ENCODE peak calls at places on chromosomes 5 and 9, in five cellular contexts. One of them, this sample, is unnamed.

GRCh38 chr5:38576971-38577684 is 20.7 kb upstream of the LIFR start:
- DNase-seq in sciatic nerve: no peak
- DNase-seq in frontal cortex: no peak
- DNase-seq in foreskin fibroblast: peak; percentile 52
- DNase-seq in stimulated activated CD8-positive, alpha-beta memory T cell treated with anti-CD3 and anti-CD28 coated beads, Interleukin-2, amount 100 ng/mL, for 1 hour: no peak
- DNase-seq in this sample: no peak

GRCh38 chr9:36625006-36625600 is 52.4 kb downstream of the MELK start:
- DNase-seq in sciatic nerve: no peak
- DNase-seq in frontal cortex: peak; percentile 38
- DNase-seq in foreskin fibroblast: peak; percentile 89
- DNase-seq in stimulated activated CD8-positive, alpha-beta memory T cell treated with anti-CD3 and anti-CD28 coated beads, Interleukin-2, amount 100 ng/mL, for 1 hour: no peak
- DNase-seq in this sample: peak; percentile 62

GRCh38 chr5:154189819-154190651 is 498 bp upstream of the GALNT10 start:
- DNase-seq in sciatic nerve: peak; percentile 90
- DNase-seq in frontal cortex: peak; percentile 96
- DNase-seq in foreskin fibroblast: peak; percentile 93
- DNase-seq in stimulated activated CD8-positive, alpha-beta memory T cell treated with anti-CD3 and anti-CD28 coated beads, Interleukin-2, amount 100 ng/mL, for 1 hour: peak; percentile 65
- DNase-seq in this sample: peak; percentile 73

GRCh38 chr9:136648746-136649145 is 14.0 kb upstream of the EGFL7 start:
- DNase-seq in sciatic nerve: no peak
- DNase-seq in frontal cortex: no peak
- DNase-seq in foreskin fibroblast: no peak
- DNase-seq in stimulated activated CD8-positive, alpha-beta memory T cell treated with anti-CD3 and anti-CD28 coated beads, Interleukin-2, amount 100 ng/mL, for 1 hour: no peak
- DNase-seq in this sample: no peak

GRCh38 chr5:132103380-132103951 is 29.9 kb downstream of the CSF2 start:
- DNase-seq in sciatic nerve: peak; percentile 79
- DNase-seq in frontal cortex: peak; percentile 47
- DNase-seq in foreskin fibroblast: peak; percentile 97
- DNase-seq in stimulated activated CD8-positive, alpha-beta memory T cell treated with anti-CD3 and anti-CD28 coated beads, Interleukin-2, amount 100 ng/mL, for 1 hour: peak; percentile 53
- DNase-seq in this sample: peak; percentile 91

GRCh38 chr9:137318565-137318964 is 16.5 kb upstream of the NRARP start:
- DNase-seq in sciatic nerve: no peak
- DNase-seq in frontal cortex: no peak
- DNase-seq in foreskin fibroblast: no peak
- DNase-seq in stimulated activated CD8-positive, alpha-beta memory T cell treated with anti-CD3 and anti-CD28 coated beads, Interleukin-2, amount 100 ng/mL, for 1 hour: no peak
- DNase-seq in this sample: no peak

GRCh38 chr9:137479315-137479861 is 20.3 kb upstream of the NSMF start:
- DNase-seq in sciatic nerve: no peak
- DNase-seq in frontal cortex: no peak
- DNase-seq in foreskin fibroblast: peak; percentile 35
- DNase-seq in stimulated activated CD8-positive, alpha-beta memory T cell treated with anti-CD3 and anti-CD28 coated beads, Interleukin-2, amount 100 ng/mL, for 1 hour: no peak
- DNase-seq in this sample: peak; percentile 6

GRCh38 chr5:120388016-120388781 is 75.9 kb upstream of the PRR16 start:
- DNase-seq in sciatic nerve: no peak
- DNase-seq in frontal cortex: no peak
- DNase-seq in foreskin fibroblast: peak; percentile 91
- DNase-seq in stimulated activated CD8-positive, alpha-beta memory T cell treated with anti-CD3 and anti-CD28 coated beads, Interleukin-2, amount 100 ng/mL, for 1 hour: no peak
- DNase-seq in this sample: peak; percentile 94

GRCh38 chr5:172356527-172356926 is 73.0 kb upstream of the UBTD2 start:
- DNase-seq in sciatic nerve: no peak
- DNase-seq in frontal cortex: no peak
- DNase-seq in foreskin fibroblast: no peak
- DNase-seq in stimulated activated CD8-positive, alpha-beta memory T cell treated with anti-CD3 and anti-CD28 coated beads, Interleukin-2, amount 100 ng/mL, for 1 hour: no peak
- DNase-seq in this sample: no peak

GRCh38 chr5:1104327-1105006 is 7.4 kb downstream of the SLC12A7 start:
- DNase-seq in sciatic nerve: no peak
- DNase-seq in frontal cortex: no peak
- DNase-seq in foreskin fibroblast: no peak
- DNase-seq in stimulated activated CD8-positive, alpha-beta memory T cell treated with anti-CD3 and anti-CD28 coated beads, Interleukin-2, amount 100 ng/mL, for 1 hour: no peak
- DNase-seq in this sample: no peak

GRCh38 chr9:109542922-109543321 is 44.8 kb upstream of the PTPN3 start:
- DNase-seq in sciatic nerve: no peak
- DNase-seq in frontal cortex: no peak
- DNase-seq in foreskin fibroblast: no peak
- DNase-seq in stimulated activated CD8-positive, alpha-beta memory T cell treated with anti-CD3 and anti-CD28 coated beads, Interleukin-2, amount 100 ng/mL, for 1 hour: no peak
- DNase-seq in this sample: no peak

GRCh38 chr9:71675129-71675856 is 93.0 kb downstream of the CEMIP2 start:
- DNase-seq in sciatic nerve: no peak
- DNase-seq in frontal cortex: no peak
- DNase-seq in foreskin fibroblast: no peak
- DNase-seq in stimulated activated CD8-positive, alpha-beta memory T cell treated with anti-CD3 and anti-CD28 coated beads, Interleukin-2, amount 100 ng/mL, for 1 hour: no peak
- DNase-seq in this sample: no peak

GRCh38 chr9:90868555-90868954 is 66.9 kb downstream of the SYK start:
- DNase-seq in sciatic nerve: no peak
- DNase-seq in frontal cortex: no peak
- DNase-seq in foreskin fibroblast: no peak
- DNase-seq in stimulated activated CD8-positive, alpha-beta memory T cell treated with anti-CD3 and anti-CD28 coated beads, Interleukin-2, amount 100 ng/mL, for 1 hour: no peak
- DNase-seq in this sample: no peak

GRCh38 chr9:126063326-126063725 is 263.3 kb upstream of the MVB12B start:
- DNase-seq in sciatic nerve: no peak
- DNase-seq in frontal cortex: no peak
- DNase-seq in foreskin fibroblast: no peak
- DNase-seq in stimulated activated CD8-positive, alpha-beta memory T cell treated with anti-CD3 and anti-CD28 coated beads, Interleukin-2, amount 100 ng/mL, for 1 hour: no peak
- DNase-seq in this sample: no peak

GRCh38 chr9:96604005-96604320 is 15.7 kb downstream of the CDC14B start:
- DNase-seq in sciatic nerve: no peak
- DNase-seq in frontal cortex: no peak
- DNase-seq in foreskin fibroblast: peak; percentile 32
- DNase-seq in stimulated activated CD8-positive, alpha-beta memory T cell treated with anti-CD3 and anti-CD28 coated beads, Interleukin-2, amount 100 ng/mL, for 1 hour: no peak
- DNase-seq in this sample: no peak

GRCh38 chr5:143576721-143577484 is 173.4 kb upstream of the NR3C1 start:
- DNase-seq in sciatic nerve: no peak
- DNase-seq in frontal cortex: no peak
- DNase-seq in foreskin fibroblast: peak; percentile 65
- DNase-seq in stimulated activated CD8-positive, alpha-beta memory T cell treated with anti-CD3 and anti-CD28 coated beads, Interleukin-2, amount 100 ng/mL, for 1 hour: no peak
- DNase-seq in this sample: peak; percentile 57

GRCh38 chr5:72355706-72356299 is 35.6 kb downstream of the PTCD2 start:
- DNase-seq in sciatic nerve: no peak
- DNase-seq in frontal cortex: peak; percentile 37
- DNase-seq in foreskin fibroblast: peak; percentile 63
- DNase-seq in stimulated activated CD8-positive, alpha-beta memory T cell treated with anti-CD3 and anti-CD28 coated beads, Interleukin-2, amount 100 ng/mL, for 1 hour: no peak
- DNase-seq in this sample: peak; percentile 41

GRCh38 chr9:137710751-137711150 is 91.9 kb downstream of the EHMT1 start:
- DNase-seq in sciatic nerve: peak; percentile 51
- DNase-seq in frontal cortex: no peak
- DNase-seq in foreskin fibroblast: no peak
- DNase-seq in stimulated activated CD8-positive, alpha-beta memory T cell treated with anti-CD3 and anti-CD28 coated beads, Interleukin-2, amount 100 ng/mL, for 1 hour: no peak
- DNase-seq in this sample: no peak

GRCh38 chr5:108196276-108196675 is 185.6 kb downstream of the FBXL17 start:
- DNase-seq in sciatic nerve: no peak
- DNase-seq in frontal cortex: no peak
- DNase-seq in foreskin fibroblast: peak; percentile 21
- DNase-seq in stimulated activated CD8-positive, alpha-beta memory T cell treated with anti-CD3 and anti-CD28 coated beads, Interleukin-2, amount 100 ng/mL, for 1 hour: no peak
- DNase-seq in this sample: no peak

GRCh38 chr5:67244345-67244793 is 47.8 kb upstream of the CD180 start:
- DNase-seq in sciatic nerve: no peak
- DNase-seq in frontal cortex: no peak
- DNase-seq in foreskin fibroblast: peak; percentile 24
- DNase-seq in stimulated activated CD8-positive, alpha-beta memory T cell treated with anti-CD3 and anti-CD28 coated beads, Interleukin-2, amount 100 ng/mL, for 1 hour: no peak
- DNase-seq in this sample: no peak

GRCh38 chr9:137544176-137544755 is 5.9 kb downstream of the PNPLA7 start:
- DNase-seq in sciatic nerve: no peak
- DNase-seq in frontal cortex: no peak
- DNase-seq in foreskin fibroblast: peak; percentile 45
- DNase-seq in stimulated activated CD8-positive, alpha-beta memory T cell treated with anti-CD3 and anti-CD28 coated beads, Interleukin-2, amount 100 ng/mL, for 1 hour: no peak
- DNase-seq in this sample: no peak

GRCh38 chr9:100029246-100029645 is 69.6 kb downstream of the ERP44 start:
- DNase-seq in sciatic nerve: no peak
- DNase-seq in frontal cortex: no peak
- DNase-seq in foreskin fibroblast: no peak
- DNase-seq in stimulated activated CD8-positive, alpha-beta memory T cell treated with anti-CD3 and anti-CD28 coated beads, Interleukin-2, amount 100 ng/mL, for 1 hour: no peak
- DNase-seq in this sample: no peak

GRCh38 chr5:149635394-149635793 is 54.1 kb downstream of the ARHGEF37 start:
- DNase-seq in sciatic nerve: no peak
- DNase-seq in frontal cortex: no peak
- DNase-seq in foreskin fibroblast: peak; percentile 68
- DNase-seq in stimulated activated CD8-positive, alpha-beta memory T cell treated with anti-CD3 and anti-CD28 coated beads, Interleukin-2, amount 100 ng/mL, for 1 hour: no peak
- DNase-seq in this sample: peak; percentile 27

GRCh38 chr5:13866792-13867191 is 77.7 kb downstream of the DNAH5 start:
- DNase-seq in sciatic nerve: no peak
- DNase-seq in frontal cortex: no peak
- DNase-seq in foreskin fibroblast: peak; percentile 7
- DNase-seq in stimulated activated CD8-positive, alpha-beta memory T cell treated with anti-CD3 and anti-CD28 coated beads, Interleukin-2, amount 100 ng/mL, for 1 hour: no peak
- DNase-seq in this sample: peak; percentile 8

GRCh38 chr9:78130853-78131252 is 99.2 kb upstream of the GNAQ start:
- DNase-seq in sciatic nerve: no peak
- DNase-seq in frontal cortex: no peak
- DNase-seq in foreskin fibroblast: no peak
- DNase-seq in stimulated activated CD8-positive, alpha-beta memory T cell treated with anti-CD3 and anti-CD28 coated beads, Interleukin-2, amount 100 ng/mL, for 1 hour: no peak
- DNase-seq in this sample: no peak

GRCh38 chr5:96292582-96293247 is 140.3 kb downstream of the PCSK1 start:
- DNase-seq in sciatic nerve: no peak
- DNase-seq in frontal cortex: no peak
- DNase-seq in foreskin fibroblast: peak; percentile 50
- DNase-seq in stimulated activated CD8-positive, alpha-beta memory T cell treated with anti-CD3 and anti-CD28 coated beads, Interleukin-2, amount 100 ng/mL, for 1 hour: no peak
- DNase-seq in this sample: no peak

GRCh38 chr9:105062222-105062850 is 134.4 kb upstream of the ABCA1 start:
- DNase-seq in sciatic nerve: no peak
- DNase-seq in frontal cortex: no peak
- DNase-seq in foreskin fibroblast: no peak
- DNase-seq in stimulated activated CD8-positive, alpha-beta memory T cell treated with anti-CD3 and anti-CD28 coated beads, Interleukin-2, amount 100 ng/mL, for 1 hour: no peak
- DNase-seq in this sample: no peak

GRCh38 chr5:5705010-5705409 is 282.5 kb downstream of the ICE1 start:
- DNase-seq in sciatic nerve: no peak
- DNase-seq in frontal cortex: no peak
- DNase-seq in foreskin fibroblast: no peak
- DNase-seq in stimulated activated CD8-positive, alpha-beta memory T cell treated with anti-CD3 and anti-CD28 coated beads, Interleukin-2, amount 100 ng/mL, for 1 hour: no peak
- DNase-seq in this sample: no peak

GRCh38 chr9:136201609-136202448 is 3.1 kb downstream of the LHX3 start:
- DNase-seq in sciatic nerve: no peak
- DNase-seq in frontal cortex: peak; percentile 71
- DNase-seq in foreskin fibroblast: peak; percentile 58
- DNase-seq in stimulated activated CD8-positive, alpha-beta memory T cell treated with anti-CD3 and anti-CD28 coated beads, Interleukin-2, amount 100 ng/mL, for 1 hour: no peak
- DNase-seq in this sample: no peak

GRCh38 chr5:176530983-176531901 is 6.0 kb downstream of the RNF44 start:
- DNase-seq in sciatic nerve: peak; percentile 65
- DNase-seq in frontal cortex: peak; percentile 89
- DNase-seq in foreskin fibroblast: peak; percentile 91
- DNase-seq in stimulated activated CD8-positive, alpha-beta memory T cell treated with anti-CD3 and anti-CD28 coated beads, Interleukin-2, amount 100 ng/mL, for 1 hour: no peak
- DNase-seq in this sample: peak; percentile 28

GRCh38 chr9:129182625-129183494 is 4.8 kb upstream of the IER5L start:
- DNase-seq in sciatic nerve: no peak
- DNase-seq in frontal cortex: no peak
- DNase-seq in foreskin fibroblast: peak; percentile 37
- DNase-seq in stimulated activated CD8-positive, alpha-beta memory T cell treated with anti-CD3 and anti-CD28 coated beads, Interleukin-2, amount 100 ng/mL, for 1 hour: no peak
- DNase-seq in this sample: no peak

GRCh38 chr5:26003966-26004365 is 1034.4 kb downstream of the CDH9 start:
- DNase-seq in sciatic nerve: no peak
- DNase-seq in frontal cortex: no peak
- DNase-seq in foreskin fibroblast: no peak
- DNase-seq in stimulated activated CD8-positive, alpha-beta memory T cell treated with anti-CD3 and anti-CD28 coated beads, Interleukin-2, amount 100 ng/mL, for 1 hour: no peak
- DNase-seq in this sample: no peak

GRCh38 chr5:6405591-6405990 is 27.2 kb upstream of the MED10 start:
- DNase-seq in sciatic nerve: no peak
- DNase-seq in frontal cortex: no peak
- DNase-seq in foreskin fibroblast: no peak
- DNase-seq in stimulated activated CD8-positive, alpha-beta memory T cell treated with anti-CD3 and anti-CD28 coated beads, Interleukin-2, amount 100 ng/mL, for 1 hour: no peak
- DNase-seq in this sample: no peak

GRCh38 chr5:16539169-16539666 is 73.6 kb upstream of the ZNF622 start:
- DNase-seq in sciatic nerve: peak; percentile 69
- DNase-seq in frontal cortex: peak; percentile 27
- DNase-seq in foreskin fibroblast: peak; percentile 93
- DNase-seq in stimulated activated CD8-positive, alpha-beta memory T cell treated with anti-CD3 and anti-CD28 coated beads, Interleukin-2, amount 100 ng/mL, for 1 hour: no peak
- DNase-seq in this sample: peak; percentile 78

GRCh38 chr9:13076616-13077015 is 202.9 kb downstream of the MPDZ start:
- DNase-seq in sciatic nerve: no peak
- DNase-seq in frontal cortex: no peak
- DNase-seq in foreskin fibroblast: no peak
- DNase-seq in stimulated activated CD8-positive, alpha-beta memory T cell treated with anti-CD3 and anti-CD28 coated beads, Interleukin-2, amount 100 ng/mL, for 1 hour: no peak
- DNase-seq in this sample: no peak

GRCh38 chr5:135140805-135141204 is 106.8 kb upstream of the PITX1 start:
- DNase-seq in sciatic nerve: no peak
- DNase-seq in frontal cortex: no peak
- DNase-seq in foreskin fibroblast: peak; percentile 78
- DNase-seq in stimulated activated CD8-positive, alpha-beta memory T cell treated with anti-CD3 and anti-CD28 coated beads, Interleukin-2, amount 100 ng/mL, for 1 hour: no peak
- DNase-seq in this sample: peak; percentile 26

GRCh38 chr9:108439967-108440366 is 415.8 kb downstream of the ACTL7B start:
- DNase-seq in sciatic nerve: no peak
- DNase-seq in frontal cortex: no peak
- DNase-seq in foreskin fibroblast: peak; percentile 84
- DNase-seq in stimulated activated CD8-positive, alpha-beta memory T cell treated with anti-CD3 and anti-CD28 coated beads, Interleukin-2, amount 100 ng/mL, for 1 hour: no peak
- DNase-seq in this sample: peak; percentile 81

GRCh38 chr5:166595274-166595951 is 1696.0 kb upstream of the WWC1 start:
- DNase-seq in sciatic nerve: no peak
- DNase-seq in frontal cortex: no peak
- DNase-seq in foreskin fibroblast: no peak
- DNase-seq in stimulated activated CD8-positive, alpha-beta memory T cell treated with anti-CD3 and anti-CD28 coated beads, Interleukin-2, amount 100 ng/mL, for 1 hour: no peak
- DNase-seq in this sample: no peak

GRCh38 chr5:103110403-103110802 is 9.5 kb downstream of the GIN1 start:
- DNase-seq in sciatic nerve: no peak
- DNase-seq in frontal cortex: no peak
- DNase-seq in foreskin fibroblast: no peak
- DNase-seq in stimulated activated CD8-positive, alpha-beta memory T cell treated with anti-CD3 and anti-CD28 coated beads, Interleukin-2, amount 100 ng/mL, for 1 hour: no peak
- DNase-seq in this sample: no peak